ENCODE peak calls at places on chromosomes 2 and 18, in seven cellular contexts. S is NCI-H1092 treated with DMSO at 0.1 percent for 48 hours; F is KBM-7; J is foreskin fibroblast; I is substantia nigra; M is central memory CD8-positive, alpha-beta T cell; R is M059J. O is an unnamed sample.
A peak's percentile ranks its signal among the peaks of the same experiment; 100 is the strongest.

GRCh38 chr18:47745227-47745626 is 185.2 kb downstream of the SMAD2 start:
- DNase-seq in S (no peak), F (no peak), J (no peak), I (no peak), M (no peak), R (no peak), O (no peak)

GRCh38 chr2:101360229-101360628 is 27.1 kb downstream of the CREG2 start:
- DNase-seq in S (no peak), F (no peak), J (no peak), I (no peak), M (no peak), R (peak; percentile 91), O (no peak)

GRCh38 chr2:111162718-111163331 is 42.1 kb downstream of the BCL2L11 start:
- DNase-seq in S (no peak), F (peak; percentile 79), J (no peak), I (no peak), M (no peak), R (no peak), O (no peak)

GRCh38 chr2:43648979-43649701 is 12.1 kb downstream of the PLEKHH2 start:
- DNase-seq in S (no peak), F (no peak), J (no peak), I (no peak), M (no peak), R (no peak), O (no peak)

GRCh38 chr2:14872779-14873325 is 240.3 kb downstream of the LRATD1 start:
- DNase-seq in S (no peak), F (no peak), J (no peak), I (no peak), M (no peak), R (no peak), O (no peak)

GRCh38 chr2:76998713-76999112 is 523.5 kb downstream of the LRRTM4 start:
- DNase-seq in S (no peak), F (no peak), J (no peak), I (no peak), M (no peak), R (no peak), O (no peak)

GRCh38 chr2:42086500-42086953 is 38.7 kb downstream of the PKDCC start:
- DNase-seq in S (peak; percentile 39), F (peak; percentile 83), J (no peak), I (no peak), M (no peak), R (peak; percentile 67), O (no peak)

GRCh38 chr2:14433946-14434495 is 198.5 kb upstream of the LRATD1 start:
- DNase-seq in S (no peak), F (no peak), J (no peak), I (no peak), M (no peak), R (no peak), O (no peak)

GRCh38 chr2:151357359-151357758 is at the start of gene TNFAIP6:
- DNase-seq in S (no peak), F (no peak), J (peak; percentile 90), I (no peak), M (no peak), R (peak; percentile 73), O (no peak)

GRCh38 chr2:11744631-11745394 is 1.6 kb upstream of the LPIN1 start:
- DNase-seq in S (peak; percentile 28), F (peak; percentile 65), J (no peak), I (no peak), M (no peak), R (peak; percentile 59), O (no peak)

GRCh38 chr2:121686218-121686617 is 37.0 kb upstream of the CLASP1 start:
- DNase-seq in S (no peak), F (no peak), J (no peak), I (no peak), M (no peak), R (no peak), O (no peak)

GRCh38 chr2:139031722-139032121 is 251.5 kb upstream of the NXPH2 start:
- DNase-seq in S (peak; percentile 6), F (no peak), J (no peak), I (no peak), M (no peak), R (peak; percentile 3), O (no peak)

GRCh38 chr2:40105593-40105992 is 326.5 kb upstream of the THUMPD2 start:
- DNase-seq in S (no peak), F (no peak), J (peak; percentile 69), I (no peak), M (no peak), R (peak; percentile 76), O (no peak)

GRCh38 chr2:30514134-30514860 is 67.3 kb downstream of the LCLAT1 start:
- DNase-seq in S (peak; percentile 3), F (no peak), J (peak; percentile 78), I (no peak), M (no peak), R (peak; percentile 64), O (no peak)